ENCODE peak calls at places on chromosomes 12 and 14, in six cellular contexts. M is colonic mucosa, Z is fibroblast of lung, K is tibial artery, N is iPS DF 6.9, F is cardiac muscle cell. S is an unnamed sample. For H3K27me3, the result is how much of the 10 kb centered on the place peaks cover.

GRCh38 chr12:62925680-62926079 is 9.3 kb downstream of the PPM1H start:
- DNase-seq in M (no peak), Z (no peak), K (no peak), N (no peak), F (no peak), S (no peak)

GRCh38 chr14:28143340-28143739 is 623.2 kb upstream of the FOXG1 start:
- DNase-seq in M (no peak), Z (no peak), K (no peak), N (no peak), F (no peak), S (no peak)

GRCh38 chr14:24274101-24274543 is 2.7 kb upstream of the RABGGTA start:
- DNase-seq in M (no peak), Z (no peak), K (no peak), N (no peak), F (no peak), S (peak)

GRCh38 chr14:30196861-30197260 is 269.2 kb upstream of the PRKD1 start:
- DNase-seq in M (no peak), Z (no peak), K (no peak), N (no peak), F (no peak), S (no peak)

GRCh38 chr14:67879026-67879425 is 59.4 kb downstream of the RAD51B start:
- DNase-seq in M (no peak), Z (no peak), K (no peak), N (no peak), F (no peak), S (no peak)

GRCh38 chr12:124927325-124928094 is 13.1 kb upstream of the UBC start:
- DNase-seq in M (peak), Z (peak), K (peak), N (peak), F (peak), S (peak)

GRCh38 chr12:52837341-52837741 is 3.2 kb upstream of the KRT79 start:
- DNase-seq in M (no peak), Z (peak), K (no peak), N (no peak), F (no peak), S (no peak)

GRCh38 chr12:124570810-124571209 is 3.4 kb upstream of the NCOR2 start:
- DNase-seq in M (no peak), Z (no peak), K (no peak), N (no peak), F (no peak), S (no peak)

GRCh38 chr12:78931466-78931990 is 67.0 kb downstream of the SYT1 start:
- DNase-seq in M (no peak), Z (no peak), K (no peak), N (no peak), F (no peak), S (no peak)

GRCh38 chr12:61646639-61647038 is 613.6 kb upstream of the USP15 start:
- DNase-seq in M (no peak), Z (no peak), K (no peak), N (no peak), F (no peak), S (no peak)

GRCh38 chr12:12720052-12720451 is 2.9 kb downstream of the CDKN1B start:
- DNase-seq in M (no peak), Z (no peak), K (no peak), N (no peak), F (no peak), S (no peak)

GRCh38 chr14:69964841-69965240 is 85.6 kb downstream of the SMOC1 start:
- DNase-seq in M (no peak), Z (no peak), K (no peak), N (no peak), F (no peak), S (no peak)

GRCh38 chr14:52553002-52553670 is 500 bp downstream of the GPR137C start:
- DNase-seq in M (peak), Z (no peak), K (peak), N (no peak), F (peak), S (peak)

GRCh38 chr12:57712671-57713070 is 18.7 kb downstream of the OS9 start:
- DNase-seq in M (no peak), Z (no peak), K (no peak), N (no peak), F (no peak), S (no peak)

GRCh38 chr12:13293086-13293485 is 96.6 kb downstream of the EMP1 start:
- DNase-seq in M (no peak), Z (no peak), K (no peak), N (no peak), F (peak), S (no peak)

GRCh38 chr14:31660191-31660590 is 99.0 kb downstream of the NUBPL start:
- DNase-seq in M (no peak), Z (no peak), K (no peak), N (no peak), F (no peak), S (no peak)

GRCh38 chr12:124555168-124555928 is 12.1 kb downstream of the NCOR2 start:
- DNase-seq in M (no peak), Z (no peak), K (no peak), N (no peak), F (no peak), S (no peak)

GRCh38 chr12:110670161-110670701 is 18.7 kb downstream of the HVCN1 start:
- DNase-seq in M (no peak), Z (no peak), K (no peak), N (no peak), F (no peak), S (no peak)

GRCh38 chr14:92759300-92759678 is 10.9 kb upstream of the LGMN start:
- DNase-seq in M (peak), Z (no peak), K (no peak), N (no peak), F (peak), S (no peak)

GRCh38 chr14:30681752-30682355 is 59.7 kb downstream of the SCFD1 start:
- DNase-seq in M (no peak), Z (peak), K (no peak), N (no peak), F (peak), S (no peak)

GRCh38 chr14:22084393-22085281 is 411.0 kb upstream of the OR4E1 start:
- DNase-seq in M (peak), Z (peak), K (no peak), N (no peak), F (peak), S (no peak)

GRCh38 chr12:22043943-22044342 is 2.1 kb upstream of the CMAS start:
- DNase-seq in M (peak), Z (no peak), K (no peak), N (no peak), F (no peak), S (no peak)

GRCh38 chr12:81257952-81258551 is 180.2 kb downstream of the ACSS3 start:
- DNase-seq in M (no peak), Z (peak), K (no peak), N (no peak), F (peak), S (no peak)

GRCh38 chr12:78088391-78088832 is 257.7 kb downstream of the NAV3 start:
- DNase-seq in M (no peak), Z (peak), K (no peak), N (no peak), F (no peak), S (no peak)

GRCh38 chr12:82968644-82969339 is 282.1 kb downstream of the TMTC2 start:
- DNase-seq in M (no peak), Z (no peak), K (no peak), N (no peak), F (no peak), S (no peak)

GRCh38 chr12:131116437-131117117 is 162.9 kb downstream of the ADGRD1 start:
- DNase-seq in M (no peak), Z (peak), K (no peak), N (peak), F (peak), S (peak)

GRCh38 chr12:76636141-76636692 is 76.6 kb upstream of the OSBPL8 start:
- DNase-seq in M (no peak), Z (no peak), K (no peak), N (no peak), F (no peak), S (no peak)

GRCh38 chr12:14417717-14418116 is 52.2 kb downstream of the ATF7IP start:
- DNase-seq in M (peak), Z (peak), K (no peak), N (peak), F (peak), S (peak)

GRCh38 chr12:52400906-52401305 is 5.2 kb downstream of the KRT82 start:
- DNase-seq in M (no peak), Z (no peak), K (no peak), N (no peak), F (no peak), S (no peak)

GRCh38 chr14:23864856-23865255 is 88.7 kb upstream of the DHRS4 start:
- DNase-seq in M (no peak), Z (no peak), K (no peak), N (no peak), F (no peak), S (no peak)

GRCh38 chr12:54008260-54008552 is 579 bp upstream of the HOXC8 start:
- DNase-seq in M (no peak), Z (no peak), K (no peak), N (no peak), F (no peak), S (peak)

GRCh38 chr12:12436831-12437345 is 80.0 kb downstream of the BORCS5 start:
- DNase-seq in M (no peak), Z (peak), K (no peak), N (no peak), F (no peak), S (no peak)

GRCh38 chr14:76531085-76531484 is 155.1 kb downstream of the ESRRB start:
- DNase-seq in M (no peak), Z (no peak), K (no peak), N (no peak), F (no peak), S (no peak)

GRCh38 chr14:50794063-50794645 is 36.8 kb downstream of the NIN start:
- DNase-seq in M (no peak), Z (no peak), K (no peak), N (no peak), F (no peak), S (no peak)

GRCh38 chr12:103928736-103929050 is 1.5 kb upstream of the HSP90B1 start:
- DNase-seq in M (peak), Z (no peak), K (no peak), N (no peak), F (no peak), S (no peak)

GRCh38 chr12:101086490-101086889 is 123.5 kb downstream of the SLC5A8 start:
- DNase-seq in M (no peak), Z (no peak), K (no peak), N (no peak), F (no peak), S (no peak)

GRCh38 chr12:116140559-116140958 is 136.9 kb downstream of the MED13L start:
- DNase-seq in M (no peak), Z (no peak), K (no peak), N (no peak), F (no peak), S (no peak)
- H3K27ac ChIP-seq in M (no peak), Z (no peak), K (no peak), N (no peak), F (peak), S (no peak)

GRCh38 chr12:26113194-26113654 is 11.6 kb downstream of the BHLHE41 start:
- DNase-seq in M (peak), Z (no peak), K (peak), N (no peak), F (no peak), S (no peak)
- H3K27me3 ChIP-seq in M (under half), Z (under half), K (under half), N (under half), F (under half), S (under half)

GRCh38 chr12:49491823-49492222 is 47.0 kb upstream of the KCNH3 start:
- DNase-seq in M (no peak), Z (no peak), K (no peak), N (no peak), F (no peak), S (no peak)

GRCh38 chr12:49483621-49484020 is 55.2 kb upstream of the KCNH3 start:
- DNase-seq in M (no peak), Z (no peak), K (no peak), N (no peak), F (no peak), S (no peak)

GRCh38 chr12:49489720-49490119 is 49.1 kb upstream of the KCNH3 start:
- DNase-seq in M (no peak), Z (peak), K (no peak), N (no peak), F (no peak), S (no peak)

GRCh38 chr12:49487605-49488004 is 51.2 kb upstream of the KCNH3 start:
- DNase-seq in M (no peak), Z (no peak), K (no peak), N (no peak), F (no peak), S (no peak)

DNA sequence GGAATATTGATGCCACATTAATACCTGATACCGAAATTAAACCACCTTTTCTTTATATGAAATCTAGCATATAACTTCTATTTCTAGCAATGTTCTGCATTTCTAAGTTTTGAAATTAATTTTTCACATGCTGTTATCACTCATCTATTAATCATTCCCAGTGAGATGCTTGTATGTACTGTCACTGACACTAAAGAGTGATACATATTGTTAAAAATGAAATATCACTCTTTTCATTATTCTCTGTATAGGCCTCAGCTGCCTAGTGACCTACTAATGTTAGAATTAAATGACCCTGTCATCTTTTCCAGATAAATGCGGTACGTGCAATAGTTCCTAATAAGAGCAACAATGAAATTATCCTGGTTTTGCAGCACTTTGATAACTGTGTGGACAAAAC is 49.7 kb upstream of the KCNH3 start:
- DNase-seq in M (no peak), Z (no peak), K (no peak), N (no peak), F (no peak), S (no peak)
- H3K27ac ChIP-seq in M (no peak), Z (no peak), K (no peak), N (no peak), F (no peak), S (no peak)

GRCh38 chr14:36652542-36653201 is 9.0 kb upstream of the PAX9 start:
- DNase-seq in M (no peak), Z (no peak), K (no peak), N (no peak), F (no peak), S (no peak)
- H3K27me3 ChIP-seq in M (half or more), Z (half or more), K (half or more), N (half or more), F (half or more), S (half or more)

GRCh38 chr14:100283984-100284881 is 22.0 kb downstream of the SLC25A29 start:
- DNase-seq in M (no peak), Z (no peak), K (no peak), N (no peak), F (no peak), S (no peak)
- H3K27ac ChIP-seq in M (no peak), Z (no peak), K (peak), N (no peak), F (no peak), S (peak)

GRCh38 chr14:36520601-36521525 is 831 bp upstream of the NKX2-1 start:
- DNase-seq in M (peak), Z (peak), K (no peak), N (no peak), F (peak), S (no peak)
- H3K27me3 ChIP-seq in M (half or more), Z (half or more), K (half or more), N (half or more), F (half or more), S (half or more)